ENCODE peak calls at places on chromosomes 7 and 10, in nine cellular contexts. L is neural crest cell, E is ovary, H is NCI-H1694 treated with DMSO at 0.1 percent for 48 hours, K is A172, Q is lung, B is LoVo, A is dorsolateral prefrontal cortex, W is epithelial cell of esophagus. T is an unnamed sample.

GRCh38 chr10:105843786-105844560 is 1202.9 kb downstream of the SORCS3 start:
- DNase-seq in E (no peak), B (no peak), Q (no peak), H (no peak), L (no peak), A (no peak), K (no peak), W (no peak), T (no peak)

GRCh38 chr7:40475681-40475982 is 340.8 kb downstream of the SUGCT start:
- DNase-seq in E (no peak), B (no peak), K (no peak), Q (no peak), W (no peak), L (no peak), H (no peak), A (no peak), T (no peak)

GRCh38 chr10:45001382-45002148 is 842 bp downstream of the ZNF22 start:
- DNase-seq in A (no peak), Q (peak), H (no peak), B (peak), W (peak), E (peak), L (no peak), K (peak), T (peak)

GRCh38 chr7:100358027-100358856 is at the start of gene PILRB:
- DNase-seq in B (no peak), W (no peak), A (no peak), Q (no peak), L (no peak), K (no peak), E (no peak), H (no peak), T (no peak)

GRCh38 chr10:47438857-47439474 is 44.9 kb downstream of the ANXA8 start:
- DNase-seq in E (peak), A (no peak), K (peak), B (peak), H (no peak), Q (no peak), W (peak), L (peak), T (peak)

GRCh38 chr7:142568430-142569097 is 180.7 kb upstream of the PRSS1 start:
- DNase-seq in E (no peak), B (peak), K (peak), A (no peak), H (no peak), L (no peak), Q (no peak), W (peak), T (peak)

GRCh38 chr7:129825554-129826267 is 127.0 kb downstream of the UBE2H start:
- DNase-seq in E (peak), Q (peak), K (peak), B (peak), L (peak), H (peak), W (peak), A (peak), T (peak)

GRCh38 chr10:132231656-132232552 is 45.2 kb downstream of the DPYSL4 start:
- DNase-seq in Q (no peak), E (no peak), K (no peak), L (no peak), W (no peak), B (no peak), A (no peak), H (no peak), T (no peak)

GRCh38 chr7:93973134-93973533 is 31.0 kb downstream of the BET1 start:
- DNase-seq in Q (no peak), A (no peak), L (no peak), H (no peak), B (no peak), K (no peak), E (no peak), W (peak), T (no peak)